ENCODE peak calls at places on chromosomes 7 and 10, in six cellular contexts. W, N, O, M, Z and C are unnamed samples.

GRCh38 chr10:81179324-81179723 is 641.6 kb downstream of the SH2D4B start:
- DNase-seq in W (no peak), N (no peak), O (no peak), M (no peak), Z (no peak), C (no peak)

GRCh38 chr10:116815641-116816415 is 33.5 kb upstream of the ENO4 start:
- DNase-seq in W (no peak), N (no peak), O (no peak), M (no peak), Z (no peak), C (no peak)

GRCh38 chr10:21693418-21693817 is 159.4 kb downstream of the MLLT10 start:
- DNase-seq in W (no peak), N (no peak), O (no peak), M (no peak), Z (no peak), C (no peak)

GRCh38 chr7:68321776-68322496 is 1276.3 kb upstream of the AUTS2 start:
- DNase-seq in W (no peak), N (no peak), O (no peak), M (no peak), Z (no peak), C (no peak)

GRCh38 chr10:28810062-28810870 is 132.9 kb downstream of the BAMBI start:
- DNase-seq in W (no peak), N (no peak), O (no peak), M (no peak), Z (no peak), C (no peak)

GRCh38 chr10:113681533-113682470 is 2.1 kb downstream of the CASP7 start:
- DNase-seq in W (no peak), N (no peak), O (no peak), M (no peak), Z (no peak), C (no peak)

GRCh38 chr10:30534465-30535144 is 94.9 kb downstream of the LYZL2 start:
- DNase-seq in W (peak; percentile 47), N (peak; percentile 46), O (peak; percentile 54), M (peak; percentile 28), Z (peak; percentile 38), C (peak; percentile 51)

GRCh38 chr10:44974628-44975431 is 3.8 kb downstream of the DEPP1 start:
- DNase-seq in W (no peak), N (peak; percentile 54), O (peak; percentile 78), M (no peak), Z (no peak), C (peak; percentile 80)

GRCh38 chr10:34723746-34724145 is 91.3 kb downstream of the PARD3 start:
- DNase-seq in W (no peak), N (peak; percentile 19), O (no peak), M (no peak), Z (no peak), C (no peak)

GRCh38 chr7:27560706-27561235 is 101.9 kb downstream of the HIBADH start:
- DNase-seq in W (no peak), N (no peak), O (no peak), M (no peak), Z (peak; percentile 23), C (no peak)

GRCh38 chr7:99102809-99103690 is 40.9 kb downstream of the SMURF1 start:
- DNase-seq in W (no peak), N (no peak), O (no peak), M (no peak), Z (peak; percentile 39), C (no peak)

GRCh38 chr7:30266686-30267085 is 17.7 kb upstream of the ZNRF2 start:
- DNase-seq in W (no peak), N (no peak), O (no peak), M (no peak), Z (no peak), C (no peak)

GRCh38 chr7:107262857-107263256 is 94.1 kb downstream of the HBP1 start:
- DNase-seq in W (no peak), N (no peak), O (no peak), M (no peak), Z (no peak), C (no peak)

GRCh38 chr10:31413325-31413724 is 94.3 kb downstream of the ZEB1 start:
- DNase-seq in W (no peak), N (no peak), O (no peak), M (no peak), Z (no peak), C (no peak)

GRCh38 chr7:75656740-75657139 is 82.0 kb downstream of the HIP1 start:
- DNase-seq in W (no peak), N (no peak), O (no peak), M (no peak), Z (no peak), C (no peak)

GRCh38 chr10:118564652-118565051 is 30.8 kb downstream of the PRLHR start:
- DNase-seq in W (no peak), N (peak; percentile 22), O (no peak), M (no peak), Z (no peak), C (no peak)

DNA sequence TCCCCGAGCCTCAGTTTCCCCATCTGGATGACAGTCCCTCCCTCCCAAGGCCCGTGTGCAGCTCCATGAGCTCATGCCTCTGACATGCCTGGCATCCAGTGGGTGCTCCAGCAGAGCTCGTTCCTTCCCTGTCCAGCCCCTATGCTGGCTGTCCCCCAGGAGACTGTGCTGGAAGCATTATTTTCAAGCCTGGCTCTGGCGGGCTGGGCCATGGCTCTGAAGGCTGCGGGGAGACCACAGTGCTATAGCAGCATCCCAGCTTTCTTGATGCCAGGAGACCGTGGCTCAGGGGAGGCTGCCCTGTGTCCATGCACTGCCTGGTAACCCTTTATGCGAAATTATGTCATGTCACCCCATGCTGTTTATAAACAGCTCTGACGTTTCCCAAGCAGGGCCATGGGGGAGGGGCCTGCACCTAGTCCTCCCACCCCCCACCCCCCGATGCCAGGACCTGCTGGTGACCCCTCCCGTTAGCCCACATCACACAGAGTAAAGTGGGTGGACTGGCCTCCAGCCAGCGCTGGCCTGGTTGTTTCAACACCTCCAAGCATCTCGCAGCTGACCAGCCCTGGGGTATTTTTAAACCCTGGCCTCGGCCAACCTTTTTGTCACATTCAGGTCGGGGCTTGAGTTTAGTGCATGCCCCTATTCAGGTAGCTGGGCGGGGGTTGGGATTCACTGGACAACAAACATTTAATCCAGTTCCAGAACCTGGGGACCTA is 105.9 kb upstream of the ZNF716 start:
- DNase-seq in W (no peak), N (no peak), O (peak; percentile 57), M (no peak), Z (no peak), C (no peak)
- H3K9me3 ChIP-seq in W (no peaks in the 10 kb centered on the region), N (no peaks in the 10 kb centered on the region), O (no peaks in the 10 kb centered on the region), M (no peaks in the 10 kb centered on the region), Z (peaks cover 72% of the 10 kb centered on the region), C (peaks cover 81% of the 10 kb centered on the region)

DNA sequence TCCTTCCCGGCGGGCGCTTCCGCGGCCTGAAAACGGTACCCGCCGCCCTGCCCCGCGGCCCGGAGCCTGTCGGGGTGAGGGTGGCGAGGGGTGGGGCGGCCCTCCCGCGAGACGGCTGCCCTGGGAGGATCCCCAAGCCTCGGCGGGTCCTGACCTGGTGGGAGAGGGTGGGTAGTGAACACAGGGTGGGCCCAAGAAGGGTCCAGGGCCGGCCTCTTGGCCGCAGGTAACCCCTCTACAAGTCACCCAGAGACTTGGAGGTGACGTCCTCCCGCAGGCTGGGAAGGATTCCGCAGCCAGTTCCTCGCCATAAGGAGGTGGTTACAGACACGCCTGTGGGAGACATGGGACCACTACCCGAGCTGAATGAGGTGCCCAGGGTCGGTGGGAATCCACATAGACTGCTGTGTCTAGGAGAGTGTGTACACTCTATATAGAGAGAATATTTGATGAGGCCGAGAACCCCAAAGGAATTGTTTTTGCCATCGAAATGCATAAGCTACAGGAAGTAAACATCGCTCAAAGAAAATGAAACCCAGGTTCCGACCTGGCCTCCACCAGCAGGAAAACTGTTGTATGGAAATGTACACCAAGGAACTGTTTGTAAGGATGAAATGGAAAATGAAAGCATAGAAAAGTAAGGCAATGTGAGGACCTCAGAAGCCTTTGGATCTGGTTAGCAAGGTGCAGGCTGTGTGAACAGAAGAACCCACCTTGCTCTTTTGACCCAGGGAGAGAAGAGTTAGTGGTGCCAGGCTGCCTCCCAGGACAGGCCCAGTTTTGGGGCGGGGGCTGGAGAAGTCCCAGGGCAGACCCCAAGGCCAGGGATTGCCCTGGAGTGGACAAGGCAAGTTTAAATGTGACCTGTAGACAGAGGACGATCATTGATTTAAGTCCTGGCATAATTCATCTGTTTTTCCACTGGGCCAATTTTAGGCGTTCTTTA is 659 bp downstream of the OPTN start:
- DNase-seq in W (no peak), N (peak; percentile 15), O (no peak), M (no peak), Z (no peak), C (peak; percentile 72)
- H3K9me3 ChIP-seq in W (no peaks in the 10 kb centered on the region), N (no peaks in the 10 kb centered on the region), O (no peaks in the 10 kb centered on the region), M (no peaks in the 10 kb centered on the region), Z (no peaks in the 10 kb centered on the region), C (no peaks in the 10 kb centered on the region)

GRCh38 chr7:139103057-139103820 is 6.3 kb downstream of the ZC3HAV1 start:
- DNase-seq in W (no peak), N (no peak), O (no peak), M (no peak), Z (no peak), C (no peak)

GRCh38 chr7:139094596-139094995 is 14.9 kb downstream of the ZC3HAV1 start:
- DNase-seq in W (no peak), N (no peak), O (no peak), M (no peak), Z (no peak), C (no peak)

GRCh38 chr7:139094030-139094429 is 15.5 kb downstream of the ZC3HAV1 start:
- DNase-seq in W (no peak), N (no peak), O (no peak), M (no peak), Z (no peak), C (no peak)

GRCh38 chr7:139095194-139095659 is 14.3 kb downstream of the ZC3HAV1 start:
- DNase-seq in W (no peak), N (no peak), O (no peak), M (no peak), Z (no peak), C (peak; percentile 49)

GRCh38 chr7:139099181-139099947 is 10.2 kb downstream of the ZC3HAV1 start:
- DNase-seq in W (no peak), N (no peak), O (no peak), M (no peak), Z (no peak), C (no peak)
- H3K9me3 ChIP-seq in W (no peaks in the 10 kb centered on the region), N (no peaks in the 10 kb centered on the region), O (no peaks in the 10 kb centered on the region), M (no peaks in the 10 kb centered on the region), Z (no peaks in the 10 kb centered on the region), C (no peaks in the 10 kb centered on the region)

GRCh38 chr7:271266-272107 is 18.5 kb upstream of the FOXL3 start:
- DNase-seq in W (no peak), N (no peak), O (no peak), M (no peak), Z (no peak), C (no peak)

GRCh38 chr7:270351-270983 is 19.5 kb upstream of the FOXL3 start:
- DNase-seq in W (no peak), N (no peak), O (no peak), M (no peak), Z (no peak), C (peak; percentile 40)

GRCh38 chr7:272631-273030 is 17.3 kb upstream of the FOXL3 start:
- DNase-seq in W (no peak), N (no peak), O (peak; percentile 4), M (no peak), Z (no peak), C (no peak)

GRCh38 chr7:273327-273726 is 16.6 kb upstream of the FOXL3 start:
- DNase-seq in W (no peak), N (no peak), O (no peak), M (no peak), Z (no peak), C (no peak)

DNA sequence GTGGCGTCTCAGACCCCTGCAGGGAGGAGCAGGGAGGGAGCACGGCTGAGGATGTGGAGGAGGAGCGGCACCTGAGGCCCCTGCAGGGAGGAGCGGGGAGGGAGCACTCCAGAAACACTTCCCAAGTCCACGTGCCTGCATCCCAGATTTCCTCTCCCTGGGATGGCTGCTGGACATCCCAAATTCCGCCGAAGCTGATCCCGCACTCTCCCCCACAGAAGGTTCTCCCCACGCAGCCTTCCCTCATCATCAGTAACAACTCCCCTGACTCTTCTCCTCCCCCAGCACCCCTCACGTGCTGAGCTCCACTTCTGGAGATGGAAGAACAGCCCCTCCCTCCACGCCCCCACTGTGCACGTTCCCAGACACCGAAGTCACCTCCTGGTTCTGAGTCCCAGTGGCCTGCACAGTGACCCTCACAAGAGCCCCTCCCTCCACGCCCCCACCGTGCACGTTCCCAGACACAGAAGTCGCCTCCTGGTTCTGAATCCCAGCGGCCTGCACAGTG is 17.8 kb upstream of the FOXL3 start:
- DNase-seq in W (no peak), N (no peak), O (peak; percentile 5), M (no peak), Z (no peak), C (no peak)
- H3K9me3 ChIP-seq in W (peaks cover 18% of the 10 kb centered on the region), N (peaks cover 32% of the 10 kb centered on the region), O (no peaks in the 10 kb centered on the region), M (peaks cover 11% of the 10 kb centered on the region), Z (peaks cover 46% of the 10 kb centered on the region), C (peaks cover 2% of the 10 kb centered on the region)